ENCODE peak calls at places on chromosomes 13 and 19, in seven cellular contexts. X is cerebellar nuclear complex; M is uterus; U is naive B cell; V is NCI-H1417; O is stimulated activated CD4-positive, alpha-beta T cell treated with anti-CD3 and anti-CD28 coated beads, TNF-alpha, amount 100 ng/mL, for 4 hours; D is left ventricle myocardium superior. N is an unnamed sample.
A peak's percentile ranks its signal among the peaks of the same experiment; 100 is the strongest.

GRCh38 chr13:45102136-45102802 is 18.0 kb upstream of the GTF2F2 start:
- DNase-seq in X (no peak), M (no peak), U (no peak), V (peak; percentile 66), O (no peak), D (no peak), N (no peak)

GRCh38 chr19:3509566-3509989 is 3.5 kb downstream of the FZR1 start:
- DNase-seq in X (no peak), M (no peak), U (no peak), V (no peak), O (no peak), D (no peak), N (no peak)

GRCh38 chr13:40564342-40564997 is 102.0 kb downstream of the FOXO1 start:
- DNase-seq in X (no peak), M (no peak), U (peak; percentile 58), V (no peak), O (no peak), D (no peak), N (no peak)

GRCh38 chr13:85864963-85865530 is 65.8 kb upstream of the SLITRK6 start:
- DNase-seq in X (no peak), M (no peak), U (no peak), V (peak; percentile 54), O (no peak), D (no peak), N (no peak)

GRCh38 chr13:111203742-111204386 is 88.8 kb downstream of the ARHGEF7 start:
- DNase-seq in X (no peak), M (no peak), U (peak; percentile 39), V (no peak), O (no peak), D (no peak), N (no peak)

GRCh38 chr19:55553217-55554182 is 8.2 kb upstream of the SBK3 start:
- DNase-seq in X (no peak), M (no peak), U (no peak), V (no peak), O (no peak), D (no peak), N (no peak)

GRCh38 chr19:40165362-40165937 is 25.8 kb upstream of the MAP3K10 start:
- DNase-seq in X (no peak), M (peak; percentile 16), U (peak; percentile 39), V (peak; percentile 13), O (peak; percentile 28), D (peak; percentile 64), N (peak; percentile 43)

GRCh38 chr13:75454497-75454896 is 27.5 kb downstream of the TBC1D4 start:
- DNase-seq in X (no peak), M (no peak), U (no peak), V (no peak), O (no peak), D (no peak), N (no peak)

GRCh38 chr13:44806841-44807240 is 182.4 kb downstream of the NUFIP1 start:
- DNase-seq in X (no peak), M (no peak), U (no peak), V (no peak), O (no peak), D (no peak), N (no peak)

GRCh38 chr13:92716749-92717148 is 509.9 kb upstream of the GPC6 start:
- DNase-seq in X (no peak), M (no peak), U (no peak), V (no peak), O (no peak), D (no peak), N (no peak)

GRCh38 chr19:3771906-3772450 is at the start of gene RAX2:
- DNase-seq in X (no peak), M (peak; percentile 62), U (no peak), V (no peak), O (no peak), D (no peak), N (no peak)

GRCh38 chr19:5967994-5968430 is 9.9 kb downstream of the RANBP3 start:
- DNase-seq in X (peak; percentile 31), M (no peak), U (peak; percentile 35), V (peak; percentile 80), O (peak; percentile 33), D (peak; percentile 53), N (no peak)

GRCh38 chr19:1856345-1856697 is 7.1 kb downstream of the KLF16 start:
- DNase-seq in X (no peak), M (no peak), U (no peak), V (no peak), O (no peak), D (no peak), N (no peak)

GRCh38 chr19:43438291-43439162 is 23.8 kb downstream of the TEX101 start:
- DNase-seq in X (no peak), M (peak; percentile 79), U (no peak), V (no peak), O (no peak), D (peak; percentile 81), N (no peak)

GRCh38 chr19:4369109-4369887 is 25.9 kb downstream of the MPND start:
- DNase-seq in X (no peak), M (peak; percentile 62), U (peak; percentile 89), V (no peak), O (peak; percentile 33), D (peak; percentile 60), N (peak; percentile 17)

GRCh38 chr13:98944336-98944735 is 33.5 kb downstream of the DOCK9 start:
- DNase-seq in X (no peak), M (no peak), U (no peak), V (no peak), O (no peak), D (no peak), N (no peak)

GRCh38 chr19:4007021-4007835 is at the start of gene PIAS4:
- DNase-seq in X (peak; percentile 87), M (peak; percentile 97), U (peak; percentile 95), V (peak; percentile 98), O (peak; percentile 91), D (peak; percentile 98), N (peak; percentile 91)

GRCh38 chr19:37973666-37974065 is 66.7 kb downstream of the SIPA1L3 start:
- DNase-seq in X (no peak), M (no peak), U (no peak), V (no peak), O (no peak), D (no peak), N (no peak)

GRCh38 chr13:28324181-28324789 is 170.6 kb downstream of the FLT1 start:
- DNase-seq in X (peak; percentile 57), M (peak; percentile 18), U (peak; percentile 57), V (peak; percentile 48), O (peak; percentile 21), D (no peak), N (peak; percentile 15)

GRCh38 chr13:99385940-99386339 is 78.7 kb upstream of the GPR183 start:
- DNase-seq in X (no peak), M (no peak), U (no peak), V (no peak), O (no peak), D (no peak), N (no peak)

GRCh38 chr19:41904118-41904870 is 21.3 kb downstream of the ARHGEF1 start:
- DNase-seq in X (no peak), M (no peak), U (no peak), V (peak; percentile 91), O (no peak), D (no peak), N (no peak)

GRCh38 chr19:7699422-7700127 is 2.4 kb downstream of the FCER2 start:
- DNase-seq in X (no peak), M (no peak), U (no peak), V (no peak), O (no peak), D (no peak), N (no peak)

GRCh38 chr19:20238025-20238623 is 71.1 kb downstream of the ZNF486 start:
- DNase-seq in X (peak; percentile 52), M (peak; percentile 86), U (peak; percentile 88), V (peak; percentile 96), O (peak; percentile 74), D (peak; percentile 93), N (peak; percentile 78)

GRCh38 chr19:35224681-35225604 is 3.6 kb downstream of the FAM187B start:
- DNase-seq in X (no peak), M (no peak), U (peak; percentile 65), V (peak; percentile 57), O (no peak), D (no peak), N (no peak)

GRCh38 chr13:52994865-52995264 is 33.7 kb upstream of the OLFM4 start:
- DNase-seq in X (no peak), M (no peak), U (no peak), V (peak; percentile 66), O (no peak), D (no peak), N (no peak)

GRCh38 chr13:39148513-39148961 is 110.3 kb downstream of the NHLRC3 start:
- DNase-seq in X (peak; percentile 16), M (no peak), U (no peak), V (peak; percentile 51), O (no peak), D (no peak), N (no peak)

GRCh38 chr13:90201198-90201597 is 1146.3 kb upstream of the MIR17HG start:
- DNase-seq in X (no peak), M (no peak), U (no peak), V (no peak), O (no peak), D (peak; percentile 34), N (no peak)

GRCh38 chr19:3135961-3136683 is at the start of gene GNA15:
- DNase-seq in X (no peak), M (no peak), U (peak; percentile 61), V (no peak), O (peak; percentile 16), D (no peak), N (no peak)

GRCh38 chr19:47541507-47541906 is 26.6 kb upstream of the NAPA start:
- DNase-seq in X (no peak), M (no peak), U (peak; percentile 9), V (no peak), O (no peak), D (no peak), N (no peak)

GRCh38 chr13:112143753-112144615 is 77.0 kb downstream of the SOX1 start:
- DNase-seq in X (no peak), M (no peak), U (no peak), V (no peak), O (no peak), D (no peak), N (no peak)

GRCh38 chr19:1285737-1286360 is at the start of gene EFNA2:
- DNase-seq in X (no peak), M (no peak), U (no peak), V (no peak), O (no peak), D (no peak), N (no peak)

GRCh38 chr13:94236876-94237275 is 242.6 kb downstream of the DCT start:
- DNase-seq in X (no peak), M (no peak), U (no peak), V (no peak), O (no peak), D (no peak), N (no peak)

GRCh38 chr19:50358483-50359431 is 6.7 kb downstream of the NAPSA start:
- DNase-seq in X (no peak), M (peak; percentile 77), U (peak; percentile 76), V (peak; percentile 91), O (peak; percentile 65), D (peak; percentile 86), N (peak; percentile 38)